ENCODE peak calls at places on chromosomes 13 and 19, in five cellular contexts. W, N, C, A and X are unnamed samples. For H3K4me1, the result is how much of the 10 kb centered on the place peaks cover.

GRCh38 chr19:33401683-33402420 is 28.3 kb downstream of the CEBPG start:
- DNase-seq in W (no peak), N (peak), C (no peak), A (no peak), X (peak)

GRCh38 chr19:19865750-19866598 is at the start of gene ZNF253:
- DNase-seq in W (peak), N (peak), C (peak), A (peak), X (peak)

GRCh38 chr13:79306650-79307049 is 99.4 kb downstream of the RBM26 start:
- DNase-seq in W (no peak), N (no peak), C (no peak), A (no peak), X (no peak)

GRCh38 chr13:109055850-109056249 is 426.4 kb downstream of the MYO16 start:
- DNase-seq in W (no peak), N (no peak), C (no peak), A (no peak), X (no peak)

GRCh38 chr19:963401-964022 is 20.6 kb upstream of the WDR18 start:
- DNase-seq in W (no peak), N (no peak), C (no peak), A (no peak), X (no peak)

GRCh38 chr19:45499196-45500180 is 1.2 kb downstream of the PPM1N start:
- DNase-seq in W (peak), N (peak), C (peak), A (no peak), X (no peak)

GRCh38 chr13:79289557-79289956 is 116.5 kb downstream of the RBM26 start:
- DNase-seq in W (no peak), N (no peak), C (no peak), A (no peak), X (no peak)

GRCh38 chr13:109182777-109183465 is 553.5 kb downstream of the MYO16 start:
- DNase-seq in W (no peak), N (no peak), C (no peak), A (no peak), X (no peak)

GRCh38 chr13:103243495-103243894 is 177.3 kb upstream of the SLC10A2 start:
- DNase-seq in W (no peak), N (no peak), C (no peak), A (no peak), X (no peak)

GRCh38 chr13:112859817-112860190 is 109.2 kb upstream of the MCF2L start:
- DNase-seq in W (peak), N (no peak), C (no peak), A (peak), X (no peak)

GRCh38 chr19:44723952-44724319 is 24.6 kb upstream of the BCL3 start:
- DNase-seq in W (peak), N (peak), C (peak), A (peak), X (peak)

GRCh38 chr13:27977476-27978300 is 8.6 kb upstream of the CDX2 start:
- DNase-seq in W (no peak), N (no peak), C (no peak), A (no peak), X (no peak)

GRCh38 chr19:8505680-8506401 is 3.4 kb upstream of the PRAM1 start:
- DNase-seq in W (peak), N (peak), C (peak), A (peak), X (peak)

GRCh38 chr19:2533686-2534085 is 57.8 kb downstream of the GADD45B start:
- DNase-seq in W (peak), N (no peak), C (no peak), A (no peak), X (no peak)

GRCh38 chr13:57582032-57582431 is 49.5 kb upstream of the PCDH17 start:
- DNase-seq in W (no peak), N (no peak), C (no peak), A (no peak), X (peak)

GRCh38 chr19:32868206-32868950 is 1.2 kb downstream of the SLC7A9 start:
- DNase-seq in W (no peak), N (no peak), C (no peak), A (no peak), X (no peak)

GRCh38 chr13:99436013-99436412 is 65.3 kb upstream of the TM9SF2 start:
- DNase-seq in W (no peak), N (no peak), C (no peak), A (no peak), X (no peak)

GRCh38 chr19:4715529-4716221 is 8.0 kb downstream of the DPP9 start:
- DNase-seq in W (no peak), N (peak), C (no peak), A (no peak), X (no peak)

GRCh38 chr19:11152318-11153062 is 3.1 kb downstream of the SPC24 start:
- DNase-seq in W (peak), N (peak), C (no peak), A (peak), X (peak)

GRCh38 chr19:18090545-18091216 is 3.9 kb upstream of the IL12RB1 start:
- DNase-seq in W (peak), N (no peak), C (no peak), A (no peak), X (no peak)

GRCh38 chr19:46390121-46390858 is 23.1 kb downstream of the CCDC8 start:
- DNase-seq in W (no peak), N (peak), C (no peak), A (no peak), X (peak)

GRCh38 chr13:33761744-33762143 is 56.2 kb upstream of the RFC3 start:
- DNase-seq in W (peak), N (no peak), C (no peak), A (no peak), X (no peak)

GRCh38 chr19:55358943-55359908 is 3.8 kb downstream of the GARIN5B start:
- DNase-seq in W (no peak), N (peak), C (no peak), A (no peak), X (no peak)

GRCh38 chr13:75353786-75354193 is 128.2 kb downstream of the TBC1D4 start:
- DNase-seq in W (peak), N (no peak), C (no peak), A (no peak), X (no peak)

GRCh38 chr13:34358811-34359513 is 541.0 kb downstream of the RFC3 start:
- DNase-seq in W (peak), N (no peak), C (no peak), A (peak), X (no peak)

GRCh38 chr19:50933640-50934039 is 19.2 kb downstream of the KLK5 start:
- DNase-seq in W (peak), N (no peak), C (no peak), A (peak), X (no peak)

GRCh38 chr19:13622727-13623126 is 116.4 kb upstream of the CACNA1A start:
- DNase-seq in W (no peak), N (no peak), C (no peak), A (no peak), X (no peak)

GRCh38 chr13:49302817-49303216 is 55.1 kb downstream of the CDADC1 start:
- DNase-seq in W (no peak), N (no peak), C (no peak), A (no peak), X (no peak)

GRCh38 chr13:91017031-91017668 is 330.3 kb upstream of the MIR17HG start:
- DNase-seq in W (peak), N (peak), C (no peak), A (peak), X (no peak)

GRCh38 chr13:113856716-113857065 is 7.2 kb downstream of the GAS6 start:
- DNase-seq in W (peak), N (peak), C (no peak), A (peak), X (no peak)

GRCh38 chr19:54430306-54431254 is 15.3 kb downstream of the TTYH1 start:
- DNase-seq in W (peak), N (no peak), C (no peak), A (peak), X (no peak)

GRCh38 chr13:113595131-113595530 is 10.6 kb downstream of the TFDP1 start:
- DNase-seq in W (no peak), N (no peak), C (peak), A (no peak), X (no peak)

GRCh38 chr13:101757446-101758039 is 305.1 kb downstream of the ITGBL1 start:
- DNase-seq in W (peak), N (no peak), C (no peak), A (peak), X (no peak)

GRCh38 chr19:18059297-18059696 is 27.4 kb downstream of the IL12RB1 start:
- DNase-seq in W (no peak), N (no peak), C (no peak), A (no peak), X (no peak)

GRCh38 chr13:101576977-101577376 is 124.5 kb downstream of the ITGBL1 start:
- DNase-seq in W (no peak), N (no peak), C (no peak), A (no peak), X (no peak)

GRCh38 chr19:33673996-33674395 is 52.2 kb downstream of the CHST8 start:
- DNase-seq in W (no peak), N (no peak), C (peak), A (no peak), X (peak)

GRCh38 chr19:42433503-42434260 is 6.5 kb upstream of the LIPE start:
- DNase-seq in W (peak), N (peak), C (peak), A (peak), X (no peak)

GRCh38 chr19:5961969-5962945 is 15.7 kb downstream of the RANBP3 start:
- DNase-seq in W (peak), N (peak), C (peak), A (peak), X (no peak)

GRCh38 chr19:39080431-39080830 is 3.7 kb upstream of the ACP7 start:
- DNase-seq in W (no peak), N (no peak), C (no peak), A (no peak), X (no peak)

GRCh38 chr13:109348514-109349340 is 437.7 kb downstream of the IRS2 start:
- DNase-seq in W (peak), N (no peak), C (no peak), A (peak), X (no peak)

GRCh38 chr19:41323430-41324125 is 13.6 kb downstream of the CCDC97 start:
- DNase-seq in W (peak), N (peak), C (no peak), A (peak), X (peak)

GRCh38 chr19:41324231-41324702 is 14.3 kb downstream of the CCDC97 start:
- DNase-seq in W (no peak), N (no peak), C (no peak), A (no peak), X (no peak)

GRCh38 chr19:41321600-41322270 is 11.8 kb downstream of the CCDC97 start:
- DNase-seq in W (peak), N (peak), C (no peak), A (peak), X (peak)

GRCh38 chr19:41322451-41322850 is 12.5 kb downstream of the CCDC97 start:
- DNase-seq in W (no peak), N (peak), C (no peak), A (no peak), X (no peak)

DNA sequence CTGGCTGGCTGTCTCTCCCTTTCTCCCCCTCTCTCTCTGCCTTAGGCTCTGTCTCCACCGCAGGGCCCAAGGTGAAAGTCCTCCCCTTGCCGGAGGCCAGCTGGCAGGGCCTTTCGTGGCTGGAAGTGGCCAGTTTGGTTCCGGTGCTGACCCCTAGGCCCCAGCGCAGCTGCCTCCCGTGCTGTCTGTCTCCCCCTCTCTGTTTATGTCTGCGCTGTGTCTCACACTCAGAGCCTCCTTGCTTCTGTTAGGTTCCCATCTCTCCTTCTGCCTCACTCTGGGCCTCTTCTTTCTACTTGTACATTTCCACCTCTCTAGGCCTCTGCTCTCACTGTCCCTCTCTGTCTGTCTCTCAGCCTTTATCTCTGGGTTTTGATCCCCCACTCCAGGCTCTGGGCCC is 13.1 kb downstream of the CCDC97 start:
- DNase-seq in W (peak), N (peak), C (no peak), A (peak), X (peak)
- H3K4me1 ChIP-seq in W (under half), N (under half), C (under half), A (half or more), X (half or more)

DNA sequence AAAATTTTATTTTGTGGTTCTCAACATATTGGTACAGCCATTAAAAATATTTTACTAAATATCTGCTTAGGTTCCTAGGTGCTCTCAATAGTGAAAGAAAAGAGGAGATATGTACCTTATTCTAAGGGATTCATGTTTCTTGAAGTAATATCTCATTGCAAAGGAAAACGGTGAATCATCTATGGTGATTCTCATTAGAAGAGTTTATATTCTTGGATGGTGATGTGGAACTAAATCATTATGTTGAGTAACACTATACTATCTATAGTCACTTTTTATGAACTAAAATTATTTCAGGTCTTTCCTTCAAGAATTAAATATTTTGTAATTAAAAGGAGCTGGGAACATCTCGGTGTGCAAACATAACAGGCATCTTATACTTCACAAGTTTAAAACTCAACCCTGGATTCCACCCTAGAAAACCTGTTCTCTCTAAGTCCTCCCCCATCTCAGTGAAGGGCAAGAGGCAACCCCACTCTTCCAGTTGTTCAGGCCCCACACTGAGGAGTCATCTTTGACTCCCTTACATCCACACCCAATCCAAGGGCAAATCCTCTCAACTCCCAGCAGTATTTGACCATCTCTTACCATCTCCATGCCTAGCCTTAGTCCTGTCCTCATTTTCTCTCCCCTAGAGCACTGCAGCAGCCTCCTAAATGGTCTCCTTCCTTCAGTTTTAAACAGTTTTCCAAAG is 140.1 kb downstream of the RGCC start:
- DNase-seq in W (no peak), N (no peak), C (no peak), A (peak), X (no peak)
- H3K4me1 ChIP-seq in W (under half), N (under half), C (under half), A (under half), X (under half)

DNA sequence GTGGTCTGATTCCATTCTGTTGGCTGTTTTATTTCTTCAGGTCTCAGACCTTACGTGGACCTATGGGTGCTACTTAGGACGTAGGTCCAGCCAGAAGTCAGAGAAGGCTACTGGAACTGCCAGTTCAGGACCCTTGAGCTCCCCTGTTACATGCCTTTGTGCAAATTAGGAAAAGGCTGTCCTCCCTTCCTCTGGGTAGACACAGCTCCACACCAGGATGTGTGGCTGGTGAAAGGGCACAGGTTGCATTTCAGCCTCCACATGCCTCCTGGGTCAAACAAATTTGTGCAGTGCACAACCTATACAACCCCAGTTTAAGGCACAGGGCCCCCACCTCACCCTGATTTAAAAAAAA is 43.9 kb upstream of the MAP3K10 start:
- DNase-seq in W (no peak), N (no peak), C (no peak), A (no peak), X (no peak)
- H3K4me1 ChIP-seq in W (under half), N (under half), C (under half), A (under half), X (under half)

GRCh38 chr19:49468199-49468598 is 5.8 kb upstream of the FLT3LG start:
- DNase-seq in W (no peak), N (no peak), C (no peak), A (no peak), X (no peak)
- H3K4me1 ChIP-seq in W (under half), N (under half), C (under half), A (under half), X (under half)